ENCODE peak calls at places on chromosomes 3 and 15, in four cellular contexts. One of them, this sample, is unnamed.

GRCh38 chr3:172065534-172065933 is 26.2 kb downstream of the FNDC3B start:
- DNase-seq in AG04449: peak; percentile 40
- DNase-seq in progenitor cell of endocrine pancreas: no peak
- DNase-seq in tibial artery: no peak
- DNase-seq in this sample: no peak

GRCh38 chr15:40064231-40064894 is 25.4 kb upstream of the SRP14 start:
- DNase-seq in AG04449: peak; percentile 59
- DNase-seq in progenitor cell of endocrine pancreas: no peak
- DNase-seq in tibial artery: no peak
- DNase-seq in this sample: no peak

GRCh38 chr15:87739866-87740265 is 516.7 kb downstream of the NTRK3 start:
- DNase-seq in AG04449: no peak
- DNase-seq in progenitor cell of endocrine pancreas: no peak
- DNase-seq in tibial artery: no peak
- DNase-seq in this sample: no peak

GRCh38 chr15:74752486-74753395 is 4.1 kb downstream of the CYP1A2 start:
- DNase-seq in AG04449: peak; percentile 60
- DNase-seq in progenitor cell of endocrine pancreas: no peak
- DNase-seq in tibial artery: no peak
- DNase-seq in this sample: no peak

GRCh38 chr3:12076021-12076420 is 71.8 kb downstream of the SYN2 start:
- DNase-seq in AG04449: no peak
- DNase-seq in progenitor cell of endocrine pancreas: no peak
- DNase-seq in tibial artery: no peak
- DNase-seq in this sample: no peak

GRCh38 chr3:12828751-12829150 is 12.6 kb downstream of the RPL32 start:
- DNase-seq in AG04449: no peak
- DNase-seq in progenitor cell of endocrine pancreas: no peak
- DNase-seq in tibial artery: no peak
- DNase-seq in this sample: no peak

GRCh38 chr15:69652906-69653305 is 200.3 kb downstream of the RPLP1 start:
- DNase-seq in AG04449: no peak
- DNase-seq in progenitor cell of endocrine pancreas: no peak
- DNase-seq in tibial artery: no peak
- DNase-seq in this sample: no peak

GRCh38 chr3:139203752-139204151 is 140.1 kb upstream of the MRPS22 start:
- DNase-seq in AG04449: no peak
- DNase-seq in progenitor cell of endocrine pancreas: no peak
- DNase-seq in tibial artery: no peak
- DNase-seq in this sample: no peak

GRCh38 chr3:178342111-178342510 is 194.1 kb upstream of the KCNMB2 start:
- DNase-seq in AG04449: no peak
- DNase-seq in progenitor cell of endocrine pancreas: no peak
- DNase-seq in tibial artery: no peak
- DNase-seq in this sample: no peak

GRCh38 chr15:69288531-69289311 is 10.0 kb upstream of the PAQR5 start:
- DNase-seq in AG04449: no peak
- DNase-seq in progenitor cell of endocrine pancreas: no peak
- DNase-seq in tibial artery: no peak
- DNase-seq in this sample: no peak

GRCh38 chr3:189862385-189863023 is 231.3 kb downstream of the TP63 start:
- DNase-seq in AG04449: peak; percentile 34
- DNase-seq in progenitor cell of endocrine pancreas: no peak
- DNase-seq in tibial artery: no peak
- DNase-seq in this sample: no peak

GRCh38 chr3:99859855-99860254 is 42.2 kb downstream of the CMSS1 start:
- DNase-seq in AG04449: peak; percentile 98
- DNase-seq in progenitor cell of endocrine pancreas: no peak
- DNase-seq in tibial artery: no peak
- DNase-seq in this sample: no peak

GRCh38 chr3:196988241-196989029 is 19.8 kb upstream of the PIGZ start:
- DNase-seq in AG04449: no peak
- DNase-seq in progenitor cell of endocrine pancreas: no peak
- DNase-seq in tibial artery: no peak
- DNase-seq in this sample: no peak

GRCh38 chr3:71380096-71380495 is 203.4 kb downstream of the FOXP1 start:
- DNase-seq in AG04449: no peak
- DNase-seq in progenitor cell of endocrine pancreas: no peak
- DNase-seq in tibial artery: no peak
- DNase-seq in this sample: no peak

GRCh38 chr15:101250931-101251829 is 668 bp downstream of the CHSY1 start:
- DNase-seq in AG04449: no peak
- DNase-seq in progenitor cell of endocrine pancreas: peak; percentile 49
- DNase-seq in tibial artery: no peak
- DNase-seq in this sample: no peak

GRCh38 chr3:4222574-4222973 is 80.6 kb upstream of the SETMAR start:
- DNase-seq in AG04449: no peak
- DNase-seq in progenitor cell of endocrine pancreas: no peak
- DNase-seq in tibial artery: no peak
- DNase-seq in this sample: no peak

GRCh38 chr15:60729850-60730458 is 251.0 kb upstream of the ICE2 start:
- DNase-seq in AG04449: no peak
- DNase-seq in progenitor cell of endocrine pancreas: no peak
- DNase-seq in tibial artery: no peak
- DNase-seq in this sample: no peak

GRCh38 chr3:42705962-42706585 is 3.5 kb upstream of the HHATL start:
- DNase-seq in AG04449: no peak
- DNase-seq in progenitor cell of endocrine pancreas: peak; percentile 4
- DNase-seq in tibial artery: peak; percentile 6
- DNase-seq in this sample: no peak

GRCh38 chr3:114285648-114286230 is 8.1 kb upstream of the TIGIT start:
- DNase-seq in AG04449: no peak
- DNase-seq in progenitor cell of endocrine pancreas: no peak
- DNase-seq in tibial artery: no peak
- DNase-seq in this sample: no peak

GRCh38 chr3:114294940-114295480 is 1.2 kb downstream of the TIGIT start:
- DNase-seq in AG04449: no peak
- DNase-seq in progenitor cell of endocrine pancreas: no peak
- DNase-seq in tibial artery: no peak
- DNase-seq in this sample: peak; percentile 29

GRCh38 chr3:114293846-114294245 is at the start of gene TIGIT:
- DNase-seq in AG04449: no peak
- DNase-seq in progenitor cell of endocrine pancreas: no peak
- DNase-seq in tibial artery: no peak
- DNase-seq in this sample: no peak

DNA sequence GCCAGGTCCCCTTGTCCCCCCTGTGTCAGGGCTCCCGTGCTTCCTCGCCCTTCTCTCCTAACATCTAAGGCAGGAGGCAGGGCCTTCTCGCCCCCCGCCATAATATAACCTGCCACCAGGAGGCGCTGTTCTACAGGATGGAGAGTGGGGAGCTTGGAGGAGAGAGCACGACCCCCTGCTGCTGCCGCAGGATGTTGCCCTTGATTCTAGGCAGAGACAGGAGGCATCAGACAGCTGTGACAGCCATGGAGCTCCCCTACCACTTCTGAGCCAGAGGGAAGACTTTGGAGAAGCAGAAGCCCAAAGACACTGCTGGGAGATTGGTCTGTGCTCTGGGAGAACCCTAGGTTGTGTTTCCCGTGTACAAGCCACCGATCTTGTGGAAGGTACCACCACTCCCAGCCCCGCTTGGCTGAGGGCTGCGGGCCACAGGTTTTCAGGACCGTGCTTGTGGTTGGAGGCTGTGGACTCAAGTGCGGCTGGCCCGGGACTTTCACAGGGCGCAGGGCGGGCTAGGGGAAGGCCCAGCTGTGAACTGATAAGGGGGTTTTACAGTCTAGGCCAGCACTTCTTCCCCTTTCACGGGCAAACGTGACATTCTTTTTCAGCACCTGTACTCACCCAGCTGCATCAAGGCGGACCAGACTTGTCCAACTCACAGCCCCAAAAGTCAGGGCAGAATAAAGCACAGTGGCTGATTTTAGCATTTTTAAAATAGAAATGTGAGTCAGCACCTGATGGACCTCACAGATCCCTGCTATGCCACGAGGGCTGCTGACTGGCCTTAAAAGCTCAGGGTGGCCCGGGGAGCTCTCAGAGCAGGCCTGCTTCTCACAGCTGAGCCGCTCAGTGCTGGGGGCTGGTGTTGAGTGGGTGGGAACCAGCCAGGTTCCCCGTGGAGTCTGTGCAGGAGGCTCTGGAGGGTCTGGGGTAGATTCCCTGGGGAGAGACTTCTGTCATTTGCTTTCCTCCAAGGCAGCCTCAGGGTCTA is 2.6 kb upstream of the TIGIT start:
- DNase-seq in AG04449: no peak
- DNase-seq in progenitor cell of endocrine pancreas: peak; percentile 68
- DNase-seq in tibial artery: peak; percentile 37
- DNase-seq in this sample: peak; percentile 86
- TF ChIP-seq CTCF in AG04449: peak; percentile 67
- TF ChIP-seq CTCF in progenitor cell of endocrine pancreas: peak; percentile 75
- TF ChIP-seq CTCF in tibial artery: peak; percentile 44
- TF ChIP-seq CTCF in this sample: peak; percentile 95

GRCh38 chr15:27328616-27329015 is 357.6 kb downstream of the GABRG3 start:
- DNase-seq in AG04449: no peak
- DNase-seq in progenitor cell of endocrine pancreas: no peak
- DNase-seq in tibial artery: no peak
- DNase-seq in this sample: no peak

GRCh38 chr15:27327467-27328045 is 356.6 kb downstream of the GABRG3 start:
- DNase-seq in AG04449: no peak
- DNase-seq in progenitor cell of endocrine pancreas: no peak
- DNase-seq in tibial artery: no peak
- DNase-seq in this sample: no peak

GRCh38 chr15:27324871-27325270 is 353.9 kb downstream of the GABRG3 start:
- DNase-seq in AG04449: no peak
- DNase-seq in progenitor cell of endocrine pancreas: no peak
- DNase-seq in tibial artery: no peak
- DNase-seq in this sample: no peak
- TF ChIP-seq CTCF in AG04449: no peak
- TF ChIP-seq CTCF in progenitor cell of endocrine pancreas: no peak
- TF ChIP-seq CTCF in tibial artery: no peak
- TF ChIP-seq CTCF in this sample: no peak

GRCh38 chr3:134526319-134526718 is 40.5 kb downstream of the CEP63 start:
- DNase-seq in AG04449: no peak
- DNase-seq in progenitor cell of endocrine pancreas: no peak
- DNase-seq in tibial artery: no peak
- DNase-seq in this sample: no peak

GRCh38 chr3:134527538-134528186 is 41.8 kb downstream of the CEP63 start:
- DNase-seq in AG04449: no peak
- DNase-seq in progenitor cell of endocrine pancreas: no peak
- DNase-seq in tibial artery: no peak
- DNase-seq in this sample: no peak

GRCh38 chr3:134525293-134525692 is 39.4 kb downstream of the CEP63 start:
- DNase-seq in AG04449: no peak
- DNase-seq in progenitor cell of endocrine pancreas: no peak
- DNase-seq in tibial artery: no peak
- DNase-seq in this sample: no peak

GRCh38 chr3:134522541-134522940 is 36.7 kb downstream of the CEP63 start:
- DNase-seq in AG04449: no peak
- DNase-seq in progenitor cell of endocrine pancreas: no peak
- DNase-seq in tibial artery: no peak
- DNase-seq in this sample: no peak

DNA sequence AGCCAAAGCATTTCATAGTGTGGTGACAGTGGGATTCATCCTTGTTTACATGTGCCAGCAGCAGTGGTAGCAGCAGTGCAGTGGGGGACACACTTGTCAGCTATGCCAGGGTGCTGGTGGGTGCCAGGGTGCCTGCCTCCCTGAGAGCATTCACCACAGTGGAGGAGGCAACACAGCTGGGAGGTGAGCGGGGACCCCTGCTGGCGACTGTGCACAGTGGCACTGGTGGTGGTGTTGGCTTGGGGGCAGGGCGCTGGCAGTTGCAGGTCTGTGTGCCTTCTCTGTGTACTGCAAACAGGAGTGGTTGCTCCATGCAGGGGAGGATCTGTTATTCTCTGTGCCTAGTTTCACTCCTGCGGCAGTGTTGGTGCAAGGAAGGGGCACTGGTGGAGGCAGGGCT is 41.2 kb downstream of the CEP63 start:
- DNase-seq in AG04449: no peak
- DNase-seq in progenitor cell of endocrine pancreas: no peak
- DNase-seq in tibial artery: no peak
- DNase-seq in this sample: no peak
- TF ChIP-seq CTCF in AG04449: peak; percentile 26
- TF ChIP-seq CTCF in progenitor cell of endocrine pancreas: peak; percentile 43
- TF ChIP-seq CTCF in tibial artery: no peak
- TF ChIP-seq CTCF in this sample: no peak

DNA sequence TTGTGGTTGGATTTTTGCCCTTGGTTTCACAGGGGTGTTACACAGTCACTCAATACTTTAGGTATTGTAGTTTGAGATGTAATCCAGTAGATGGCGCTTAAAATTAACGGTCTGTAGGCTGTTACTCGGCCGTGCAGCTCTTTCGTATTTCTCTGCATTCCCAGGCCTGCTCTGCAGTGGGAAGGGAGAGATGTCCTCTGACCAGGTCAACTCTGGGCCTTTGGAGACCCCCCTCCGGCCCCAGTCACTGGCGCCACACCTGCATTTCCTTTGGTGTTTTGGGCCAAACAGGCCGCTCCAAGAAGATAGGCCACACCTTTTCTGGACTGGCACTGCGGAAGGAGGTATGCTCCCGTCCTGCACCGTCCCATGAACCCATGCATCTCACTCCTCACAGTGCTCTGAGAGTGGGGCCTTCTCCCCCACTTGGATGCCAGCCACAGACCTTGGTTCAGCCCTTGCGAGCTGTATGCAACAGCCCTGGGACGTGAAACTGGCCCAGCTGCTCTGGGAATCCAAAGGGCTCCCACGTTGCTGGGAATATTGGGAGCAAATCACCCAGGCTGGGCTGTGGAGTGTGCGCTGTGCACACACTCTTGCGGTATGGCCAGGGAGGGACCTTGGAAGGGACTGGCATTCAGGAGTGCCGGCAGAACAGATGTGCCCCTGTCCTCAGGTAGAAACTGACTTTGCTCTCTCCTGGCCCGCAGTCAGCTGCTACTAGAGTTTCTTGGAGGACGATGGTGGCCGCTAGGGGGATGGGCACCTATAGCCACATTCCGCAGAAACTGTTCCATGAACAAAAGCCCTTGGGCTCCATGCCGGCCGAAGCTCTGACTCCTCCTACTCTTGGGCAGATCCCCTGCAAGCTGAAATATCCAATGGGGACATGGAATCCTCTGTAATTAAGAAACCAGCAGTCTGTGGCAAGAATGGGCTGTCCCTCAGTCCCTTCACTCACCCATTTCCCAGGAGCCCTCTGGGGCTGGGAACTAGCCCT is 410.5 kb upstream of the CADM2 start:
- DNase-seq in AG04449: no peak
- DNase-seq in progenitor cell of endocrine pancreas: peak; percentile 14
- DNase-seq in tibial artery: no peak
- DNase-seq in this sample: no peak
- TF ChIP-seq CTCF in AG04449: no peak
- TF ChIP-seq CTCF in progenitor cell of endocrine pancreas: peak; percentile 66
- TF ChIP-seq CTCF in tibial artery: no peak
- TF ChIP-seq CTCF in this sample: no peak

DNA sequence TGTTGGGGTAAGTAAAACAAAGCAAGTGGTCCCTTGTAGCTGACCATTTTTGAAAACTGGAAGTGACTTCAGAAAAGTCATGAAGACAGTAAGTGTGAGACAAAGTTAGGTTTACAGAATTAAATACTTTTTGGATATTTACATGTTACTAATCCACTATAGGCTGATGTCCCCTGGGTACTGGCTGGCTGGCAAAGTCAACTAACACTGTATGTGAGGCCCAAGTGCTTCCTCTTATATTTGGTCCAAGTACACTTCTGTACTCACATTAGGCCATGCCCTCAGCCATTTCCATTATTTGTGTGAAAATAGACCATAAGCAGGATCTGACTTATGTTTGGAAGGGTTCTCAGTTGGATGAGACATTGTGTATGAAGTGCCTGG is 5.5 kb upstream of the LEKR1 start:
- DNase-seq in AG04449: no peak
- DNase-seq in progenitor cell of endocrine pancreas: no peak
- DNase-seq in tibial artery: no peak
- DNase-seq in this sample: no peak
- TF ChIP-seq CTCF in AG04449: no peak
- TF ChIP-seq CTCF in progenitor cell of endocrine pancreas: no peak
- TF ChIP-seq CTCF in tibial artery: no peak
- TF ChIP-seq CTCF in this sample: no peak

This sample was measured in natural killer cell.